ENCODE peak calls at places on chromosome 15, in four cellular contexts. T is HCT116, N is A673, A is ovary. I is an unnamed sample.

GRCh38 chr15:52288051-52288942 is 7.3 kb downstream of the MYO5C start:
- DNase-seq in T (no peak), N (no peak), A (no peak), I (peak; percentile 5)

GRCh38 chr15:69194854-69195253 is 34.4 kb downstream of the GLCE start:
- DNase-seq in T (no peak), N (no peak), A (no peak), I (peak; percentile 28)

GRCh38 chr15:48581221-48581620 is 64.3 kb downstream of the FBN1 start:
- DNase-seq in T (no peak), N (no peak), A (no peak), I (peak; percentile 28)

GRCh38 chr15:58438956-58439355 is 7.2 kb downstream of the LIPC start:
- DNase-seq in T (peak; percentile 60), N (peak; percentile 77), A (no peak), I (peak; percentile 63)

GRCh38 chr15:67413770-67414429 is 107.0 kb upstream of the C15orf61 start:
- DNase-seq in T (peak; percentile 23), N (no peak), A (no peak), I (peak; percentile 81)

GRCh38 chr15:23648920-23649515 is 1.4 kb upstream of the MAGEL2 start:
- DNase-seq in T (no peak), N (peak; percentile 17), A (peak; percentile 70), I (no peak)

GRCh38 chr15:60799885-60800728 is 321.2 kb upstream of the ICE2 start:
- DNase-seq in T (no peak), N (no peak), A (no peak), I (peak; percentile 17)

GRCh38 chr15:94951538-94951937 is 720.2 kb downstream of the MCTP2 start:
- DNase-seq in T (no peak), N (peak; percentile 7), A (no peak), I (peak; percentile 6)

GRCh38 chr15:78302579-78302978 is 3.2 kb upstream of the SKIC8 start:
- DNase-seq in T (no peak), N (peak; percentile 57), A (no peak), I (peak; percentile 67)

GRCh38 chr15:48415036-48415886 is 84.0 kb downstream of the DUT start:
- DNase-seq in T (no peak), N (no peak), A (no peak), I (no peak)

GRCh38 chr15:78537266-78537665 is 3.0 kb upstream of the PSMA4 start:
- DNase-seq in T (no peak), N (no peak), A (no peak), I (no peak)

GRCh38 chr15:61639491-61639890 is 410.4 kb upstream of the RORA start:
- DNase-seq in T (no peak), N (no peak), A (no peak), I (no peak)

GRCh38 chr15:77597804-77598453 is 34.8 kb downstream of the LINGO1 start:
- DNase-seq in T (no peak), N (no peak), A (no peak), I (no peak)

GRCh38 chr15:55279746-55280351 is 9.8 kb downstream of the RAB27A start:
- DNase-seq in T (peak; percentile 65), N (no peak), A (no peak), I (peak; percentile 97)

GRCh38 chr15:100981086-100981485 is 61.9 kb downstream of the LRRK1 start:
- DNase-seq in T (no peak), N (no peak), A (no peak), I (no peak)

GRCh38 chr15:85615930-85616329 is 178.8 kb downstream of the KLHL25 start:
- DNase-seq in T (peak; percentile 6), N (peak; percentile 63), A (no peak), I (peak; percentile 77)

GRCh38 chr15:59280855-59281254 is 74.2 kb downstream of the LDHAL6B start:
- DNase-seq in T (no peak), N (no peak), A (no peak), I (no peak)

GRCh38 chr15:57652481-57652880 is 54.0 kb upstream of the POLR2M start:
- DNase-seq in T (no peak), N (no peak), A (no peak), I (no peak)

GRCh38 chr15:77507151-77507847 is 86.6 kb downstream of the HMG20A start:
- DNase-seq in T (no peak), N (no peak), A (peak; percentile 77), I (no peak)

GRCh38 chr15:59691194-59691805 is 2.2 kb upstream of the BNIP2 start:
- DNase-seq in T (peak; percentile 39), N (peak; percentile 62), A (no peak), I (peak; percentile 56)

GRCh38 chr15:87142096-87142495 is 1062.4 kb downstream of the AGBL1 start:
- DNase-seq in T (no peak), N (no peak), A (no peak), I (no peak)

GRCh38 chr15:66388057-66388363 is 1.3 kb downstream of the MAP2K1 start:
- DNase-seq in T (no peak), N (no peak), A (no peak), I (no peak)
- TF ChIP-seq CTCF in T (no peak), N (peak; percentile 6), A (no peak), I (no peak)

DNA sequence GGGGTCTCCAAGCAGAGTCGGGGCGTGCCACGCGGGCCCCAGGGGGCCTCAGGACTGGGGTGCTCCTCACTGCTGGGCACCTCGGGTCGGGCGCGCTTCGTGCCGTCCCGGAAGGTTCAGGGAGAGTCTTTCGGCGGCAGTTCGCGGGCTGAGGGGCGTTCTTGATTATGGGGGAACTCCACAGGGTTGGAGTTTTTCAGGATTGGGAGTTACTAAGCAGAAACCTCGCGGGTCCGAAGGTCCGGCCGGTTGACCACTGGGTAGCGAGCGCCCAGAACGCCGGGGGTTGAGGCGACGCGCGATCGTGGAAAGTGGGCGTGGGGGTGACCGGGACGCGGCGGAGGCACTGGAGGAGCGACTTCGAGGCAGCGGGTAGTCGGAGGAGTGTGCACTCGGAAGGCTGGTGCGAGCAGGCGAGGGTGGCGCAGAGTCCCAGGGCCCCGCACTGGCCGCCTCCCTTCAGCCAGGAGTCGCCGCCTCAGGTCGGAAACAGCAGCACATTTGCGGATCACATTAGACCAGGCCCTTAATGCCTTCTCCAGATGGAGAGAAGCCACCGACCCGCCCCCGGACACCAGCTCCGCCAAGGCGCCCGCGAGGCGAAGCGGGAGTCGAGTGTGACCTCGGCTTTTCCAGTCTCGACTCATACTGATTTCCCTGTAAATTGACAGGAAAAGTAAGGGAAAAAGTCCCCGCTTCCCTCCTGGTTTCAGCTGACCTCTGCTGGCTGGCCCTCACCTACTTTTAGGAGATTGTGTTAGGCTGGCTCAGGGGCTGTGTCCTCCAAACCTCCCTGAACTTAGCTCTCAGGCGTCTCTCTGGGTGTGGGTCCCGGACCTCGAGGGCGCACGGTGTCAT is 685 bp downstream of the ADAMTSL3 start:
- DNase-seq in T (no peak), N (no peak), A (peak; percentile 35), I (no peak)
- TF ChIP-seq CTCF in T (no peak), N (no peak), A (no peak), I (no peak)

GRCh38 chr15:99741835-99742234 is 8.6 kb upstream of the LYSMD4 start:
- DNase-seq in T (no peak), N (no peak), A (no peak), I (no peak)

GRCh38 chr15:99738047-99738847 is 5.0 kb upstream of the LYSMD4 start:
- DNase-seq in T (no peak), N (no peak), A (no peak), I (no peak)

GRCh38 chr15:99749386-99749785 is 16.1 kb upstream of the LYSMD4 start:
- DNase-seq in T (no peak), N (no peak), A (no peak), I (no peak)

GRCh38 chr15:99745687-99746086 is 12.4 kb upstream of the LYSMD4 start:
- DNase-seq in T (no peak), N (no peak), A (no peak), I (no peak)

DNA sequence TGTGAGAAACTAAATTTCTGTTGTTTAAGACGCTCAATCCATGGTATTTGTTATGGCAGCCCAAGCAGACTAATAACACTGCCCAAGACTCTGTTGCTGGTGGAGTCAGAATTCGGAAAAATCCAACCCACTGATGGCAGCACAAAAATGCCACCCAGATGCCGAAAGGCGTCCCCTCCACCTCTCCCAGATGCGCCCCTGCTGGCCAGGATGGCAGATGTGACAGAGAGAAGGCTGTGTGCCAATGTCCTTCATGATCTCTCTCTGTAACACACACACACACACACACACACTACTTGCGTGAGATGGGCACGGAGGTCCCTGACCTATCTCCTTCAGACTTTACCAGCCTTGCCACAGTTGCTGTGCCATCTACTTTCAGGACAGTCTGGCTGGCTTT is 10.9 kb upstream of the LYSMD4 start:
- DNase-seq in T (no peak), N (no peak), A (no peak), I (no peak)
- TF ChIP-seq CTCF in T (peak; percentile 50), N (peak; percentile 37), A (no peak), I (no peak)

DNA sequence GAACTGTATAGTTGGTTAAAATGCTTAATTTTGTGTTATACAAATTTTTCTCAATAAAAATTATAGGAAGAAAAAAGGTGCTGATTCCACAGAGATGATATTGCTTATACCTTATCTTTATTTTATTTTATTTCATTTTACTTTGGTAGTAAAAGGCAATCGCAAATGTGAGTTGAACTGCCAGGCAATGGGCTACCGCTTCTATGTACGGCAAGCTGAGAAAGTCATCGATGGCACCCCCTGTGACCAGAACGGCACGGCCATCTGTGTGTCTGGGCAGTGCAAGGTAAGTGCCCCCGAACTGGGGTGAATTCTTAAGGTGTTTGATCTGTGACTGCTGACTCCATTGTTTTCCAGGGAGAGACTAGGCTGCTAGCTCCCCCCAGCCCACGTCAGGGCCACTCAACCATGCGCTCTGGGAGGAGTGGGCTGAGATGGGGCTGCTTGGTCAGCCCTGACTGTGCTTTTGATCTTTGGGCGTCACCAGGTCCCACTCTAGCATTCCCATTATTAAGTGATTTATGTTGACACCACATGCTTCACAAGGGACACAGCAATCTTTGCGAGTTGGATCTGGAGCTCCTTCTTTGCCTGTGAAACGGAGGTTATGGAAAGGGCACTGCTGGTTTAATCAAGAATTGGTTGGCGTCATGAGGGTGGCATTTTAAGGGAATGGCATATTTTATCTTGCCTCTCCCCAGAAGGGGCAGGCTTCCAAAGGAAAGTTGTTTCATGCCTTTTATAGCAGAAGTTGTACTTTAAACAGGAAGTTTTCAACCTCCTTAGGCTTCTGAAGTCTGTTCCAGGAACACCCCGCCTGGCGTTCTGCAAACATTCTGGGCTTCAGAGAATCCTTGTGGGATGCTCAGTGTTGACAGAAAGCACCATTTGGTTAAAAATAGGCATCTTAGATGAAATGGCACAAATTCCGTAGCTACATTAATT is 296.5 kb downstream of the THSD4 start:
- DNase-seq in T (no peak), N (no peak), A (peak; percentile 38), I (peak; percentile 42)
- TF ChIP-seq CTCF in T (no peak), N (no peak), A (no peak), I (no peak)

GRCh38 chr15:43135351-43135750 is 2.0 kb downstream of the TMEM62 start:
- DNase-seq in T (no peak), N (no peak), A (no peak), I (no peak)

GRCh38 chr15:43134157-43134637 is 811 bp downstream of the TMEM62 start:
- DNase-seq in T (no peak), N (no peak), A (no peak), I (no peak)

GRCh38 chr15:43127752-43128151 is 5.6 kb upstream of the TMEM62 start:
- DNase-seq in T (no peak), N (peak; percentile 97), A (no peak), I (no peak)

GRCh38 chr15:43132830-43133428 is 457 bp upstream of the TMEM62 start:
- DNase-seq in T (no peak), N (no peak), A (no peak), I (no peak)

GRCh38 chr15:43133429-43134156 is at the start of gene TMEM62:
- DNase-seq in T (peak; percentile 76), N (peak; percentile 49), A (peak; percentile 74), I (peak; percentile 60)
- TF ChIP-seq CTCF in T (no peak), N (no peak), A (no peak), I (no peak)

I was measured in fibroblast of villous mesenchyme.